ENCODE peak calls at places on chromosomes 2 and 18, in nine cellular contexts. F is breast epithelium, H is right lobe of liver, B is IMR-90, R is heart left ventricle, V is Peyer's patch, E is esophagus muscularis mucosa, G is HCT116, A is endothelial cell of umbilical vein. U is an unnamed sample. For H3K27me3, the result is how much of the 10 kb centered on the place peaks cover.

GRCh38 chr18:53909668-53910067 is 314.8 kb downstream of the MBD2 start:
- DNase-seq in V (no peak), G (peak), H (no peak), A (no peak), B (peak), E (no peak), R (no peak), F (no peak), U (no peak)

GRCh38 chr2:42314892-42315468 is 46.0 kb downstream of the COX7A2L start:
- DNase-seq in E (no peak), F (no peak), V (no peak), G (no peak), H (no peak), B (peak), R (no peak), A (peak), U (no peak)

GRCh38 chr18:62957885-62958472 is 242.6 kb downstream of the PHLPP1 start:
- DNase-seq in V (no peak), H (no peak), F (no peak), A (peak), R (peak), G (peak), B (peak), E (no peak), U (no peak)

GRCh38 chr2:224982910-224983688 is 59.2 kb downstream of the DOCK10 start:
- DNase-seq in B (peak), E (no peak), V (no peak), G (no peak), H (no peak), F (no peak), A (no peak), R (peak), U (no peak)

GRCh38 chr2:27903649-27904544 is 13.4 kb downstream of the BABAM2 start:
- DNase-seq in R (no peak), V (no peak), G (peak), B (peak), F (no peak), H (no peak), A (peak), E (no peak), U (no peak)

GRCh38 chr2:219149667-219150066 is 10.9 kb downstream of the NHEJ1 start:
- DNase-seq in B (no peak), E (no peak), R (no peak), H (peak), G (no peak), V (no peak), A (peak), F (no peak), U (no peak)

GRCh38 chr2:185255566-185255965 is 483.0 kb upstream of the FSIP2 start:
- DNase-seq in V (no peak), F (no peak), H (no peak), A (no peak), R (no peak), E (no peak), B (no peak), G (no peak), U (no peak)

GRCh38 chr18:47696870-47697269 is 233.6 kb downstream of the SMAD2 start:
- DNase-seq in V (no peak), E (no peak), G (no peak), F (no peak), A (no peak), B (no peak), H (no peak), R (no peak), U (no peak)

GRCh38 chr2:113962692-113963480 is 73.0 kb downstream of the ACTR3 start:
- DNase-seq in G (no peak), B (peak), V (no peak), A (no peak), H (no peak), E (no peak), R (no peak), F (no peak), U (no peak)

GRCh38 chr2:85705680-85706039 is 11.5 kb downstream of the GNLY start:
- DNase-seq in E (no peak), R (no peak), F (no peak), H (no peak), V (no peak), A (peak), B (peak), G (peak), U (no peak)

GRCh38 chr2:236380051-236380612 is 115.9 kb upstream of the ASB18 start:
- DNase-seq in H (no peak), A (no peak), F (no peak), V (no peak), E (peak), B (no peak), R (no peak), G (no peak), U (no peak)

GRCh38 chr2:203061346-203061745 is 46.7 kb downstream of the NBEAL1 start:
- DNase-seq in R (no peak), A (no peak), E (no peak), H (no peak), B (peak), V (no peak), G (no peak), F (no peak), U (no peak)

GRCh38 chr18:46917108-46917807 is at the start of the genes KATNAL2 and PIAS2:
- DNase-seq in G (peak), V (peak), F (peak), E (peak), H (peak), R (peak), B (peak), A (peak), U (peak)

GRCh38 chr18:46748466-46748865 is 8.4 kb downstream of the ST8SIA5 start:
- DNase-seq in E (no peak), H (no peak), A (no peak), R (no peak), G (no peak), B (no peak), V (no peak), F (no peak), U (no peak)

GRCh38 chr2:63050186-63050915 is at the start of gene OTX1:
- DNase-seq in E (no peak), G (peak), B (peak), V (peak), H (peak), A (peak), F (no peak), R (no peak), U (peak)

GRCh38 chr2:234880551-234881211 is 71.1 kb upstream of the SH3BP4 start:
- DNase-seq in E (no peak), F (no peak), V (no peak), R (no peak), A (peak), B (peak), H (peak), G (peak), U (no peak)

GRCh38 chr2:137220438-137220998 is 455.2 kb downstream of the THSD7B start:
- DNase-seq in E (no peak), H (no peak), G (no peak), B (peak), F (no peak), A (no peak), V (no peak), R (no peak), U (no peak)

GRCh38 chr2:177242136-177242987 is 22.2 kb downstream of the NFE2L2 start:
- DNase-seq in H (no peak), B (peak), V (no peak), R (no peak), A (peak), F (no peak), E (no peak), G (peak), U (no peak)

GRCh38 chr2:20596193-20596972 is 54.5 kb downstream of the HS1BP3 start:
- DNase-seq in E (no peak), F (no peak), R (no peak), A (no peak), V (no peak), B (no peak), H (no peak), G (no peak), U (peak)

GRCh38 chr18:52694804-52695203 is 354.8 kb downstream of the DCC start:
- DNase-seq in V (no peak), H (no peak), R (no peak), A (no peak), E (no peak), B (no peak), F (no peak), G (no peak), U (no peak)

GRCh38 chr2:20242727-20243377 is 17.9 kb upstream of the SDC1 start:
- DNase-seq in G (no peak), B (no peak), E (peak), H (no peak), F (no peak), A (no peak), V (no peak), R (no peak), U (no peak)

GRCh38 chr2:8448822-8449577 is 232.9 kb upstream of the ID2 start:
- DNase-seq in V (no peak), G (no peak), F (no peak), H (no peak), A (no peak), B (no peak), R (no peak), E (no peak), U (no peak)

GRCh38 chr2:237886702-237887481 is 27.5 kb downstream of the RAMP1 start:
- DNase-seq in B (peak), E (peak), A (no peak), R (peak), G (no peak), H (peak), F (peak), V (peak), U (peak)

GRCh38 chr2:239952665-239953417 is 72.3 kb downstream of the NDUFA10 start:
- DNase-seq in B (no peak), V (no peak), H (peak), R (no peak), A (no peak), E (no peak), G (no peak), F (no peak), U (peak)

GRCh38 chr2:191846787-191847620 is at the start of gene CAVIN2:
- DNase-seq in G (no peak), E (no peak), V (peak), A (peak), H (no peak), R (peak), F (no peak), B (peak), U (peak)

GRCh38 chr2:55224761-55225261 is 7.3 kb downstream of the CLHC1 start:
- DNase-seq in G (no peak), R (peak), B (no peak), F (no peak), V (no peak), A (no peak), H (no peak), E (no peak), U (peak)

GRCh38 chr2:1752751-1753150 is 8.4 kb upstream of the PXDN start:
- DNase-seq in F (no peak), V (no peak), R (no peak), H (no peak), B (no peak), E (no peak), A (no peak), G (no peak), U (no peak)

GRCh38 chr18:72375628-72376027 is 168.5 kb downstream of the CBLN2 start:
- DNase-seq in E (no peak), B (peak), R (no peak), G (no peak), H (no peak), V (no peak), A (no peak), F (no peak), U (no peak)

GRCh38 chr2:176123847-176124273 is 1.3 kb downstream of the HOXD9 start:
- DNase-seq in F (peak), H (no peak), G (no peak), B (no peak), R (no peak), A (no peak), E (no peak), V (no peak), U (peak)
- H3K27me3 ChIP-seq in F (half or more), H (under half), G (under half), B (half or more), R (half or more), A (under half), E (half or more), V (under half), U (under half)

GRCh38 chr2:197704434-197705142 is 581 bp upstream of the MARS2 start:
- DNase-seq in E (no peak), R (no peak), A (no peak), G (no peak), F (no peak), B (no peak), H (no peak), V (no peak), U (no peak)

GRCh38 chr2:197706839-197707207 is 1.7 kb downstream of the MARS2 start:
- DNase-seq in A (no peak), R (no peak), E (no peak), G (no peak), V (no peak), H (no peak), B (no peak), F (no peak), U (no peak)

GRCh38 chr2:197705912-197706838 is 1.0 kb downstream of the MARS2 start:
- DNase-seq in G (no peak), V (peak), H (no peak), A (no peak), R (peak), E (no peak), B (peak), F (peak), U (peak)

GRCh38 chr2:197707316-197708213 is 2.4 kb downstream of the MARS2 start:
- DNase-seq in B (peak), G (peak), R (no peak), V (no peak), E (no peak), H (no peak), A (peak), F (no peak), U (no peak)

GRCh38 chr2:197705143-197705911 is at the start of gene MARS2:
- DNase-seq in H (peak), F (peak), R (peak), G (peak), E (peak), A (peak), B (peak), V (peak), U (peak)
- TF ChIP-seq POLR2A in H (peak), F (no peak), R (no peak), G (no peak), E (peak), A (peak), B (no peak), V (peak), U (no peak)

GRCh38 chr2:175002547-175003274 is 2.5 kb downstream of the CHN1 start:
- DNase-seq in V (no peak), B (no peak), R (no peak), E (no peak), F (no peak), G (no peak), A (no peak), H (no peak), U (no peak)
- H3K27me3 ChIP-seq in V (under half), B (under half), R (under half), E (under half), F (under half), G (under half), A (under half), H (under half), U (under half)

GRCh38 chr2:102241616-102242260 is 54.9 kb downstream of the IL1RL2 start:
- DNase-seq in B (no peak), R (no peak), F (no peak), A (no peak), G (no peak), E (peak), V (no peak), H (no peak), U (no peak)
- TF ChIP-seq POLR2A in B (no peak), R (no peak), F (no peak), A (no peak), G (no peak), E (no peak), V (no peak), H (no peak), U (no peak)